ENCODE peak calls at places on chromosomes 12 and 14, in eight cellular contexts. One of them, this sample, is unnamed.

GRCh38 chr14:72476657-72477499 is 417.0 kb downstream of the DPF3 start:
- DNase-seq in HCT116: peak; percentile 76
- DNase-seq in heart right ventricle: no peak
- DNase-seq in mesendoderm: peak; percentile 46
- DNase-seq in heart left ventricle: peak; percentile 23
- DNase-seq in ascending aorta: no peak
- DNase-seq in PC-3: no peak
- DNase-seq in transverse colon: peak; percentile 32
- DNase-seq in this sample: peak; percentile 31

GRCh38 chr12:7161811-7162210 is 27.7 kb upstream of the PEX5 start:
- DNase-seq in mesendoderm: no peak
- DNase-seq in ascending aorta: no peak
- DNase-seq in heart right ventricle: no peak
- DNase-seq in PC-3: no peak
- DNase-seq in heart left ventricle: no peak
- DNase-seq in transverse colon: no peak
- DNase-seq in HCT116: no peak
- DNase-seq in this sample: no peak

GRCh38 chr12:110536834-110537604 is 34.9 kb downstream of the RAD9B start:
- DNase-seq in heart right ventricle: no peak
- DNase-seq in HCT116: no peak
- DNase-seq in heart left ventricle: no peak
- DNase-seq in mesendoderm: peak; percentile 18
- DNase-seq in transverse colon: no peak
- DNase-seq in PC-3: no peak
- DNase-seq in ascending aorta: no peak
- DNase-seq in this sample: no peak

GRCh38 chr12:62279058-62279457 is 18.9 kb downstream of the USP15 start:
- DNase-seq in PC-3: no peak
- DNase-seq in heart left ventricle: no peak
- DNase-seq in HCT116: no peak
- DNase-seq in heart right ventricle: no peak
- DNase-seq in transverse colon: no peak
- DNase-seq in mesendoderm: no peak
- DNase-seq in ascending aorta: no peak
- DNase-seq in this sample: no peak

GRCh38 chr14:78448483-78449094 is 278.4 kb downstream of the NRXN3 start:
- DNase-seq in ascending aorta: no peak
- DNase-seq in heart right ventricle: no peak
- DNase-seq in HCT116: peak; percentile 15
- DNase-seq in heart left ventricle: peak; percentile 18
- DNase-seq in transverse colon: peak; percentile 49
- DNase-seq in mesendoderm: peak; percentile 74
- DNase-seq in PC-3: peak; percentile 28
- DNase-seq in this sample: peak; percentile 29

GRCh38 chr12:76183459-76184186 is 99.1 kb upstream of the NAP1L1 start:
- DNase-seq in PC-3: peak; percentile 99
- DNase-seq in HCT116: peak; percentile 46
- DNase-seq in transverse colon: no peak
- DNase-seq in heart left ventricle: no peak
- DNase-seq in ascending aorta: no peak
- DNase-seq in mesendoderm: peak; percentile 5
- DNase-seq in heart right ventricle: no peak
- DNase-seq in this sample: peak; percentile 45

GRCh38 chr14:38616959-38617358 is 361.1 kb upstream of the CLEC14A start:
- DNase-seq in ascending aorta: no peak
- DNase-seq in heart right ventricle: no peak
- DNase-seq in PC-3: peak; percentile 15
- DNase-seq in HCT116: no peak
- DNase-seq in heart left ventricle: no peak
- DNase-seq in transverse colon: no peak
- DNase-seq in mesendoderm: peak; percentile 3
- DNase-seq in this sample: peak; percentile 36

GRCh38 chr14:105056303-105056831 is 8.9 kb downstream of the GPR132 start:
- DNase-seq in transverse colon: no peak
- DNase-seq in mesendoderm: no peak
- DNase-seq in HCT116: no peak
- DNase-seq in heart left ventricle: no peak
- DNase-seq in heart right ventricle: no peak
- DNase-seq in PC-3: no peak
- DNase-seq in ascending aorta: no peak
- DNase-seq in this sample: no peak

GRCh38 chr12:83802011-83802410 is 1110.6 kb downstream of the SLC6A15 start:
- DNase-seq in transverse colon: no peak
- DNase-seq in HCT116: no peak
- DNase-seq in mesendoderm: no peak
- DNase-seq in ascending aorta: no peak
- DNase-seq in heart right ventricle: no peak
- DNase-seq in PC-3: no peak
- DNase-seq in heart left ventricle: no peak
- DNase-seq in this sample: no peak

GRCh38 chr12:105377077-105377476 is 46.6 kb downstream of the C12orf75 start:
- DNase-seq in mesendoderm: no peak
- DNase-seq in transverse colon: no peak
- DNase-seq in ascending aorta: no peak
- DNase-seq in PC-3: no peak
- DNase-seq in HCT116: no peak
- DNase-seq in heart right ventricle: no peak
- DNase-seq in heart left ventricle: no peak
- DNase-seq in this sample: no peak

GRCh38 chr12:29066061-29066588 is 83.0 kb upstream of the FAR2 start:
- DNase-seq in transverse colon: no peak
- DNase-seq in heart left ventricle: no peak
- DNase-seq in HCT116: peak; percentile 40
- DNase-seq in heart right ventricle: no peak
- DNase-seq in PC-3: peak; percentile 75
- DNase-seq in ascending aorta: no peak
- DNase-seq in mesendoderm: no peak
- DNase-seq in this sample: no peak

GRCh38 chr12:39966251-39966650 is 139.6 kb downstream of the SLC2A13 start:
- DNase-seq in heart right ventricle: no peak
- DNase-seq in PC-3: no peak
- DNase-seq in HCT116: no peak
- DNase-seq in transverse colon: no peak
- DNase-seq in mesendoderm: no peak
- DNase-seq in ascending aorta: no peak
- DNase-seq in heart left ventricle: no peak
- DNase-seq in this sample: no peak

GRCh38 chr12:15772405-15773018 is 16.7 kb downstream of the EPS8 start:
- DNase-seq in HCT116: no peak
- DNase-seq in transverse colon: no peak
- DNase-seq in ascending aorta: no peak
- DNase-seq in mesendoderm: peak; percentile 56
- DNase-seq in heart right ventricle: no peak
- DNase-seq in PC-3: peak; percentile 32
- DNase-seq in heart left ventricle: no peak
- DNase-seq in this sample: no peak

GRCh38 chr12:12872139-12872933 is 19.0 kb upstream of the GPRC5A start:
- DNase-seq in heart right ventricle: no peak
- DNase-seq in ascending aorta: no peak
- DNase-seq in mesendoderm: peak; percentile 68
- DNase-seq in PC-3: peak; percentile 96
- DNase-seq in heart left ventricle: no peak
- DNase-seq in HCT116: peak; percentile 87
- DNase-seq in transverse colon: peak; percentile 74
- DNase-seq in this sample: peak; percentile 57

GRCh38 chr14:58747181-58747580 is 109.4 kb downstream of the DACT1 start:
- DNase-seq in transverse colon: peak; percentile 35
- DNase-seq in heart left ventricle: no peak
- DNase-seq in HCT116: no peak
- DNase-seq in ascending aorta: peak; percentile 25
- DNase-seq in heart right ventricle: no peak
- DNase-seq in mesendoderm: no peak
- DNase-seq in PC-3: peak; percentile 100
- DNase-seq in this sample: peak; percentile 49

GRCh38 chr12:59181378-59181777 is 261.1 kb upstream of the LRIG3 start:
- DNase-seq in heart right ventricle: no peak
- DNase-seq in heart left ventricle: no peak
- DNase-seq in mesendoderm: no peak
- DNase-seq in ascending aorta: no peak
- DNase-seq in transverse colon: no peak
- DNase-seq in HCT116: no peak
- DNase-seq in PC-3: no peak
- DNase-seq in this sample: no peak

GRCh38 chr12:109815874-109816617 is 17.2 kb downstream of the TRPV4 start:
- DNase-seq in heart left ventricle: no peak
- DNase-seq in heart right ventricle: no peak
- DNase-seq in HCT116: no peak
- DNase-seq in mesendoderm: no peak
- DNase-seq in PC-3: no peak
- DNase-seq in ascending aorta: no peak
- DNase-seq in transverse colon: no peak
- DNase-seq in this sample: no peak

GRCh38 chr14:31930493-31931225 is 146.4 kb upstream of the ARHGAP5 start:
- DNase-seq in ascending aorta: no peak
- DNase-seq in heart right ventricle: no peak
- DNase-seq in heart left ventricle: no peak
- DNase-seq in mesendoderm: no peak
- DNase-seq in transverse colon: no peak
- DNase-seq in PC-3: peak; percentile 70
- DNase-seq in HCT116: no peak
- DNase-seq in this sample: no peak

DNA sequence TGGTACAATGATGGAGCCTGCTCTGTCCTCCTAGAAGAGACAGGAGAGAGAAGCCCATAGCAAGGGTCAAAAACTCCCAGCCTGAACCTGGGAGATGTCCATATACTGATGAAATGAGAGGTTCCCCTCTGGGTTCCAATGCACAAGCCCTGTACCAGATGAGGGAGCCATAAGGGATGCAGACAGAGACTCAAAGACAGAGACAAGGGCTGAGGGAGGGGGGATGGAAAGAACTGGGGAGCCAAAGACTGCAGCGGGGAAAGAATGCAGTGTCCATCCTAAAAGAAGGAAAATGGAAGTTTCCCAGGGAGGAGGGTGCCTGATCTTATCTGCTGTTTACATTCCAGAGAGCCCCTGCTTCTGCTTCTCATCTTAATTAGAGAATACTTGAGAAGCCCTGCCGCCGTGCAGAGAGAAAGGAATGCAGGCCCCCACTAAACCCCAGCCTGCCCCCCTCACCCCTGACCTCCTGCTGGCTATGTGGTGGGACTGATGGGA is 27.7 kb downstream of the KRT18 start:
- DNase-seq in heart left ventricle: no peak
- DNase-seq in ascending aorta: no peak
- DNase-seq in HCT116: no peak
- DNase-seq in mesendoderm: peak; percentile 97
- DNase-seq in PC-3: no peak
- DNase-seq in transverse colon: no peak
- DNase-seq in heart right ventricle: no peak
- DNase-seq in this sample: no peak
- H3K4me1 ChIP-seq in heart left ventricle: no peaks in the 10 kb centered on the region
- H3K4me1 ChIP-seq in ascending aorta: peaks cover 3% of the 10 kb centered on the region
- H3K4me1 ChIP-seq in HCT116: peaks cover 47% of the 10 kb centered on the region
- H3K4me1 ChIP-seq in mesendoderm: peaks cover 26% of the 10 kb centered on the region
- H3K4me1 ChIP-seq in PC-3: peaks cover 16% of the 10 kb centered on the region
- H3K4me1 ChIP-seq in transverse colon: peaks cover 6% of the 10 kb centered on the region
- H3K4me1 ChIP-seq in heart right ventricle: no peaks in the 10 kb centered on the region
- H3K4me1 ChIP-seq in this sample: no peaks in the 10 kb centered on the region

GRCh38 chr12:27576667-27577347 is 52.8 kb downstream of the PPFIBP1 start:
- DNase-seq in mesendoderm: no peak
- DNase-seq in heart right ventricle: no peak
- DNase-seq in heart left ventricle: no peak
- DNase-seq in ascending aorta: no peak
- DNase-seq in transverse colon: no peak
- DNase-seq in PC-3: no peak
- DNase-seq in HCT116: no peak
- DNase-seq in this sample: no peak
- H3K4me1 ChIP-seq in mesendoderm: peaks cover 4% of the 10 kb centered on the region
- H3K4me1 ChIP-seq in heart right ventricle: peaks cover 86% of the 10 kb centered on the region
- H3K4me1 ChIP-seq in heart left ventricle: peaks cover 34% of the 10 kb centered on the region
- H3K4me1 ChIP-seq in ascending aorta: no peaks in the 10 kb centered on the region
- H3K4me1 ChIP-seq in transverse colon: peaks cover 8% of the 10 kb centered on the region
- H3K4me1 ChIP-seq in PC-3: peaks cover 58% of the 10 kb centered on the region
- H3K4me1 ChIP-seq in HCT116: peaks cover 53% of the 10 kb centered on the region
- H3K4me1 ChIP-seq in this sample: peaks cover 46% of the 10 kb centered on the region

GRCh38 chr12:3998397-3998796 is 125.2 kb upstream of the PARP11 start:
- DNase-seq in HCT116: no peak
- DNase-seq in heart right ventricle: no peak
- DNase-seq in heart left ventricle: no peak
- DNase-seq in mesendoderm: no peak
- DNase-seq in transverse colon: no peak
- DNase-seq in ascending aorta: no peak
- DNase-seq in PC-3: no peak
- DNase-seq in this sample: no peak
- H3K4me1 ChIP-seq in HCT116: no peaks in the 10 kb centered on the region
- H3K4me1 ChIP-seq in heart right ventricle: no peaks in the 10 kb centered on the region
- H3K4me1 ChIP-seq in heart left ventricle: no peaks in the 10 kb centered on the region
- H3K4me1 ChIP-seq in mesendoderm: peaks cover 2% of the 10 kb centered on the region
- H3K4me1 ChIP-seq in transverse colon: no peaks in the 10 kb centered on the region
- H3K4me1 ChIP-seq in ascending aorta: no peaks in the 10 kb centered on the region
- H3K4me1 ChIP-seq in PC-3: no peaks in the 10 kb centered on the region
- H3K4me1 ChIP-seq in this sample: peaks cover 3% of the 10 kb centered on the region

DNA sequence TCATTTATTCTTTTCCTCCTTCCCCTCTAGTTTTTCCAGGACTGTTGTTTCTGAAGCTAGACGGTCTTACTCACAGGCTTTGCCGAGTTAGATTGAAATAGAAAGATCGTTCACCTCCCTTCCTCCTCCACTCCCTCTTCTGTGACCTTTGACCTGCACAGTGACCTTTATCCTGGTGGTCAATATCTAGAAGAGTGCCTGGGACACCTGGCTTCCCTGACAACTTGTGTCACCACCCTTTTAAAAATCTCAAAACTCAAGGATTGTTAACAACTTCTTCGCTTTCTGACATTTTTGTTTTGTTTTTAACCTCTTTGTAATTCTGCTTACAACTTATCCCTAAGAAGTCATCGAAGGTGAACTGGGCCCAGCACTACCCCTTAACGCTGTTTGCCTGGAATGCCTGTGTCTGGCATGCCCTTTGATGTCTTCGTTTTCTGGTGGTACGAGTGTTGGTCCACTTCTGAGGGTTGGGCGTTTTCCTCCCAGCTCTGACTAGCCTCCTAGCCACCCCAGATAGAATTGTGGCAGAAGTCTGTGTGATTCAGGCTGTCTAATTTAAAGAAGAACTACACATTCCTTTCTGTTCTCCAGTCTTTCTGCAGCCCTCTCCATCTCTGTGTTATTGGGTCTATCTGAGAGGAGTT is 2.8 kb upstream of the KRT75 start:
- DNase-seq in HCT116: no peak
- DNase-seq in ascending aorta: no peak
- DNase-seq in heart right ventricle: no peak
- DNase-seq in heart left ventricle: no peak
- DNase-seq in mesendoderm: no peak
- DNase-seq in transverse colon: no peak
- DNase-seq in PC-3: no peak
- DNase-seq in this sample: no peak
- H3K4me1 ChIP-seq in HCT116: peaks cover 16% of the 10 kb centered on the region
- H3K4me1 ChIP-seq in ascending aorta: no peaks in the 10 kb centered on the region
- H3K4me1 ChIP-seq in heart right ventricle: no peaks in the 10 kb centered on the region
- H3K4me1 ChIP-seq in heart left ventricle: no peaks in the 10 kb centered on the region
- H3K4me1 ChIP-seq in mesendoderm: no peaks in the 10 kb centered on the region
- H3K4me1 ChIP-seq in transverse colon: peaks cover 9% of the 10 kb centered on the region
- H3K4me1 ChIP-seq in PC-3: peaks cover 83% of the 10 kb centered on the region
- H3K4me1 ChIP-seq in this sample: no peaks in the 10 kb centered on the region

This sample was measured in lung.